ENCODE peak calls at places on chromosomes 1 and 21, in eight cellular contexts. Q is Kasumi-1, P is AG09319, G is GM19239, I is NCI-H2081, B is WERI-Rb-1, N is retinal pigment epithelial cell, V is GM03348. T is an unnamed sample.

GRCh38 chr1:158055854-158056253 is 62.4 kb downstream of the KIRREL1 start:
- DNase-seq in Q (no peak), I (no peak), N (no peak), B (no peak), P (no peak), G (no peak), V (no peak), T (no peak)

GRCh38 chr1:39690225-39690624 is 1.0 kb downstream of the HPCAL4 start:
- DNase-seq in N (no peak), Q (no peak), P (no peak), V (no peak), I (no peak), G (no peak), B (no peak), T (no peak)

GRCh38 chr1:87171199-87171598 is 157.5 kb upstream of the LMO4 start:
- DNase-seq in B (no peak), N (no peak), Q (no peak), V (no peak), P (no peak), I (no peak), G (no peak), T (no peak)

GRCh38 chr1:209074575-209075250 is 508.8 kb upstream of the CAMK1G start:
- DNase-seq in Q (no peak), B (no peak), G (no peak), I (no peak), V (no peak), P (no peak), N (no peak), T (no peak)

GRCh38 chr1:85603086-85603485 is 22.5 kb downstream of the CCN1 start:
- DNase-seq in I (no peak), N (no peak), P (no peak), Q (no peak), B (peak), G (no peak), V (no peak), T (no peak)

GRCh38 chr1:59699227-59699847 is 115.4 kb upstream of the HOOK1 start:
- DNase-seq in N (no peak), B (no peak), V (peak), P (no peak), Q (peak), G (peak), I (peak), T (peak)

GRCh38 chr1:214491468-214492120 is 59.8 kb downstream of the PTPN14 start:
- DNase-seq in Q (no peak), P (no peak), I (no peak), V (no peak), G (no peak), B (no peak), N (no peak), T (peak)

GRCh38 chr1:223670458-223671159 is 5.1 kb upstream of the CAPN8 start:
- DNase-seq in N (no peak), B (peak), P (no peak), Q (no peak), G (no peak), V (peak), I (peak), T (peak)

GRCh38 chr1:246888522-246888921 is 43.2 kb downstream of the AHCTF1 start:
- DNase-seq in I (no peak), G (no peak), N (no peak), P (no peak), B (no peak), Q (no peak), V (no peak), T (no peak)

GRCh38 chr1:157269656-157270375 is 131.6 kb upstream of the ETV3 start:
- DNase-seq in G (peak), Q (no peak), P (no peak), N (no peak), B (no peak), V (no peak), I (no peak), T (no peak)

GRCh38 chr1:152145789-152146188 is 13.2 kb downstream of the RPTN start:
- DNase-seq in G (no peak), V (no peak), Q (no peak), B (no peak), I (no peak), N (no peak), P (no peak), T (no peak)

GRCh38 chr21:15151385-15152103 is 86.7 kb upstream of the NRIP1 start:
- DNase-seq in Q (no peak), P (no peak), V (no peak), I (no peak), N (no peak), G (no peak), B (no peak), T (no peak)

GRCh38 chr1:18923721-18924610 is 21.6 kb upstream of the ALDH4A1 start:
- DNase-seq in N (no peak), G (no peak), P (no peak), I (no peak), Q (peak), V (peak), B (no peak), T (no peak)

T was measured in H7.